ENCODE peak calls at places on chromosome 19, in four cellular contexts. C is suprapubic skin, L is endodermal cell, O is Caco-2. K is an unnamed sample.
A peak's percentile ranks its signal among the peaks of the same experiment; 100 is the strongest.

GRCh38 chr19:35055715-35056179 is 14.2 kb downstream of the HPN start:
- DNase-seq in C (no peak), L (peak; percentile 96), O (peak; percentile 65), K (peak; percentile 91)

GRCh38 chr19:10730932-10731331 is 13.1 kb downstream of the DNM2 start:
- DNase-seq in C (no peak), L (no peak), O (no peak), K (peak; percentile 54)

GRCh38 chr19:31316201-31316951 is 32.9 kb downstream of the TSHZ3 start:
- DNase-seq in C (no peak), L (peak; percentile 47), O (no peak), K (peak; percentile 68)

GRCh38 chr19:35673121-35673804 is 6.9 kb downstream of the UPK1A start:
- DNase-seq in C (no peak), L (peak; percentile 92), O (peak; percentile 66), K (peak; percentile 93)

GRCh38 chr19:58406818-58407657 is 1.4 kb upstream of the ZNF584 start:
- DNase-seq in C (no peak), L (peak; percentile 70), O (peak; percentile 36), K (peak; percentile 59)

GRCh38 chr19:47495478-47496372 is 11.7 kb upstream of the KPTN start:
- DNase-seq in C (no peak), L (no peak), O (no peak), K (no peak)

GRCh38 chr19:33468361-33469170 is 53.0 kb downstream of the PEPD start:
- DNase-seq in C (peak; percentile 75), L (peak; percentile 39), O (no peak), K (no peak)

GRCh38 chr19:7355151-7355845 is 6.6 kb downstream of the ARHGEF18 start:
- DNase-seq in C (no peak), L (no peak), O (no peak), K (peak; percentile 58)

GRCh38 chr19:18414504-18415176 is 4.6 kb upstream of the SSBP4 start:
- DNase-seq in C (no peak), L (no peak), O (no peak), K (peak; percentile 58)

GRCh38 chr19:6734096-6734696 is 3.2 kb downstream of the GPR108 start:
- DNase-seq in C (no peak), L (no peak), O (no peak), K (peak; percentile 47)

GRCh38 chr19:50332264-50333038 is 3.3 kb upstream of the KCNC3 start:
- DNase-seq in C (no peak), L (peak; percentile 88), O (peak; percentile 88), K (peak; percentile 63)
- H3K4me3 ChIP-seq in C (peak overlapping the region; percentile 52), L (peak overlapping the region; percentile 83), O (peak overlapping the region; percentile 64), K (peak overlapping the region; percentile 76)

GRCh38 chr19:4597975-4598671 is 38.6 kb upstream of the SEMA6B start:
- DNase-seq in C (no peak), L (peak; percentile 94), O (peak; percentile 64), K (peak; percentile 98)
- H3K27me3 ChIP-seq in C (peaks cover 54% of the 10 kb centered on the region), L (peaks cover 38% of the 10 kb centered on the region), O (no peaks in the 10 kb centered on the region), K (peaks cover 21% of the 10 kb centered on the region)

GRCh38 chr19:5076440-5077208 is 107.7 kb downstream of the KDM4B start:
- DNase-seq in C (no peak), L (no peak), O (no peak), K (no peak)

GRCh38 chr19:5079410-5079774 is 110.5 kb downstream of the KDM4B start:
- DNase-seq in C (no peak), L (no peak), O (no peak), K (no peak)

GRCh38 chr19:5078666-5079409 is 109.9 kb downstream of the KDM4B start:
- DNase-seq in C (no peak), L (no peak), O (no peak), K (no peak)

GRCh38 chr19:5077209-5077515 is 108.2 kb downstream of the KDM4B start:
- DNase-seq in C (no peak), L (no peak), O (no peak), K (no peak)

GRCh38 chr19:5078179-5078578 is 109.3 kb downstream of the KDM4B start:
- DNase-seq in C (no peak), L (no peak), O (no peak), K (no peak)
- H3K36me3 ChIP-seq in C (peaks cover 88% of the 10 kb centered on the region), L (peaks cover 40% of the 10 kb centered on the region), O (peaks cover 2% of the 10 kb centered on the region), K (no peaks in the 10 kb centered on the region)

GRCh38 chr19:55370305-55370988 is at the start of gene IL11:
- DNase-seq in C (no peak), L (peak; percentile 70), O (no peak), K (no peak)
- H3K4me3 ChIP-seq in C (peak within 1 kb of the TSS; percentile 37), L (peak within 1 kb of the TSS; percentile 49), O (peak within 1 kb of the TSS; percentile 57), K (peak within 1 kb of the TSS; percentile 59)

DNA sequence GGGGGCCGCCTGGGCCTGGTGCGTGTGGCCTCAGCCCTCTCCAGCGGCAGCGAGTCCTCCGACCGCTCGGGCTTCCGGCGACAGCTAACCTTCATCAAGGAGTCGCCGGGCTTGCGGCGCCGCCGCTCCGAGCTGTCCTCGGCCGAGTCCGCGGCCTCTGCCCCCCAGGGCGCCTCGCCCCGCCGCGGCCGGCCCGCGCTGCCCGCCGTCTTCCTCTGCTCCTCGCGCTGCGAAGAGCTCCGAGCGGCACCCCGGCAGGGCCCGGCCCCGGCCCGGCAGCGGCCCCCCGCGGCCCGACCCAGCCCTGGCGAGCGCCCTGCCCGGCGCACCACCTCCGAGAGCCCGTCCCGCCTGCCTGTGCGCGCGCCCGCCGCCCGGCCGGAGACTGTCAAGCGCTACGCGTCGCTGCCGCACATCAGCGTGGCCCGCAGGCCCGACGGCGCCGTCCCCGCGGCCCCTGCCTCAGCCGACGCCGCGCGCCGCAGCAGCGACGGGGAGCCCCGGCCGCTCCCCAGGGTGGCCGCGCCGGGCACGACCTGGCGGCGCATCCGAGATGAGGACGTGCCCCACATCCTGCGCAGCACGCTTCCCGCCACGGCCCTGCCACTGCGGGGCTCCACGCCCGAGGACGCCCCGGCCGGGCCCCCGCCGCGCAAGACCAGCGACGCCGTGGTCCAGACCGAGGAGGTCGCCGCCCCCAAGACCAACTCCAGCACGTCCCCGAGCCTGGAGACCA is 9.6 kb downstream of the C19orf25 start:
- DNase-seq in C (no peak), L (peak; percentile 78), O (peak; percentile 77), K (peak; percentile 87)
- H3K27me3 ChIP-seq in C (peaks cover 93% of the 10 kb centered on the region), L (peaks cover 88% of the 10 kb centered on the region), O (no peaks in the 10 kb centered on the region), K (peaks cover 82% of the 10 kb centered on the region)